ENCODE peak calls at places on chromosomes 6 and 20, in six cellular contexts. One of them, this sample, is unnamed. For H3K36me3 and H3K27me3, the result is how much of the 10 kb centered on the place peaks cover.

GRCh38 chr6:150201791-150202329 is 59.0 kb downstream of the PPP1R14C start:
- DNase-seq in GM23248: no peak
- DNase-seq in stomach: no peak
- DNase-seq in lower lobe of right lung: no peak
- DNase-seq in lung: no peak
- DNase-seq in brain microvascular endothelial cell: no peak
- DNase-seq in this sample: no peak

GRCh38 chr6:5763407-5763806 is 243.3 kb downstream of the NRN1 start:
- DNase-seq in GM23248: peak
- DNase-seq in stomach: no peak
- DNase-seq in lower lobe of right lung: no peak
- DNase-seq in lung: no peak
- DNase-seq in brain microvascular endothelial cell: no peak
- DNase-seq in this sample: no peak

GRCh38 chr20:48286571-48287551 is 501.6 kb upstream of the SULF2 start:
- DNase-seq in GM23248: peak
- DNase-seq in stomach: no peak
- DNase-seq in lower lobe of right lung: no peak
- DNase-seq in lung: no peak
- DNase-seq in brain microvascular endothelial cell: no peak
- DNase-seq in this sample: no peak

GRCh38 chr6:155174576-155175174 is 89.1 kb upstream of the CLDN20 start:
- DNase-seq in GM23248: peak
- DNase-seq in stomach: peak
- DNase-seq in lower lobe of right lung: no peak
- DNase-seq in lung: peak
- DNase-seq in brain microvascular endothelial cell: peak
- DNase-seq in this sample: peak

GRCh38 chr6:45419574-45420082 is 41.9 kb upstream of the SUPT3H start:
- DNase-seq in GM23248: no peak
- DNase-seq in stomach: peak
- DNase-seq in lower lobe of right lung: peak
- DNase-seq in lung: peak
- DNase-seq in brain microvascular endothelial cell: peak
- DNase-seq in this sample: no peak

GRCh38 chr6:147166360-147166944 is 37.8 kb upstream of the STXBP5 start:
- DNase-seq in GM23248: no peak
- DNase-seq in stomach: no peak
- DNase-seq in lower lobe of right lung: no peak
- DNase-seq in lung: no peak
- DNase-seq in brain microvascular endothelial cell: peak
- DNase-seq in this sample: no peak

GRCh38 chr20:53757472-53757913 is 163.9 kb upstream of the ZNF217 start:
- DNase-seq in GM23248: no peak
- DNase-seq in stomach: no peak
- DNase-seq in lower lobe of right lung: no peak
- DNase-seq in lung: no peak
- DNase-seq in brain microvascular endothelial cell: no peak
- DNase-seq in this sample: no peak

GRCh38 chr20:364905-365794 is 15.4 kb upstream of the TRIB3 start:
- DNase-seq in GM23248: peak
- DNase-seq in stomach: no peak
- DNase-seq in lower lobe of right lung: no peak
- DNase-seq in lung: no peak
- DNase-seq in brain microvascular endothelial cell: peak
- DNase-seq in this sample: no peak

GRCh38 chr20:25378189-25378883 is 12.3 kb downstream of the ABHD12 start:
- DNase-seq in GM23248: no peak
- DNase-seq in stomach: no peak
- DNase-seq in lower lobe of right lung: no peak
- DNase-seq in lung: no peak
- DNase-seq in brain microvascular endothelial cell: no peak
- DNase-seq in this sample: no peak

GRCh38 chr6:108561742-108562502 is 1.2 kb downstream of the FOXO3 start:
- DNase-seq in GM23248: peak
- DNase-seq in stomach: no peak
- DNase-seq in lower lobe of right lung: peak
- DNase-seq in lung: peak
- DNase-seq in brain microvascular endothelial cell: no peak
- DNase-seq in this sample: no peak

GRCh38 chr6:15464211-15464725 is 198.6 kb downstream of the DTNBP1 start:
- DNase-seq in GM23248: no peak
- DNase-seq in stomach: peak
- DNase-seq in lower lobe of right lung: no peak
- DNase-seq in lung: no peak
- DNase-seq in brain microvascular endothelial cell: no peak
- DNase-seq in this sample: no peak

GRCh38 chr6:118042855-118043254 is 135.8 kb downstream of the SLC35F1 start:
- DNase-seq in GM23248: no peak
- DNase-seq in stomach: no peak
- DNase-seq in lower lobe of right lung: no peak
- DNase-seq in lung: no peak
- DNase-seq in brain microvascular endothelial cell: no peak
- DNase-seq in this sample: no peak

GRCh38 chr6:117136702-117137101 is 128.7 kb upstream of the VGLL2 start:
- DNase-seq in GM23248: no peak
- DNase-seq in stomach: no peak
- DNase-seq in lower lobe of right lung: no peak
- DNase-seq in lung: no peak
- DNase-seq in brain microvascular endothelial cell: no peak
- DNase-seq in this sample: no peak

GRCh38 chr6:152118678-152119077 is 311.2 kb downstream of the ESR1 start:
- DNase-seq in GM23248: no peak
- DNase-seq in stomach: no peak
- DNase-seq in lower lobe of right lung: no peak
- DNase-seq in lung: no peak
- DNase-seq in brain microvascular endothelial cell: no peak
- DNase-seq in this sample: no peak

GRCh38 chr6:38783436-38784228 is 68.5 kb downstream of the DNAH8 start:
- DNase-seq in GM23248: no peak
- DNase-seq in stomach: no peak
- DNase-seq in lower lobe of right lung: no peak
- DNase-seq in lung: no peak
- DNase-seq in brain microvascular endothelial cell: no peak
- DNase-seq in this sample: no peak

GRCh38 chr6:128098000-128098581 is 197.2 kb upstream of the THEMIS start:
- DNase-seq in GM23248: peak
- DNase-seq in stomach: no peak
- DNase-seq in lower lobe of right lung: no peak
- DNase-seq in lung: no peak
- DNase-seq in brain microvascular endothelial cell: no peak
- DNase-seq in this sample: no peak

GRCh38 chr6:45619994-45620471 is 242.3 kb upstream of the SUPT3H start:
- DNase-seq in GM23248: peak
- DNase-seq in stomach: no peak
- DNase-seq in lower lobe of right lung: no peak
- DNase-seq in lung: peak
- DNase-seq in brain microvascular endothelial cell: peak
- DNase-seq in this sample: no peak

GRCh38 chr20:32670773-32671455 is 2.8 kb downstream of the C20orf203 start:
- DNase-seq in GM23248: no peak
- DNase-seq in stomach: no peak
- DNase-seq in lower lobe of right lung: no peak
- DNase-seq in lung: no peak
- DNase-seq in brain microvascular endothelial cell: no peak
- DNase-seq in this sample: no peak

GRCh38 chr20:61830956-61831355 is 234.7 kb downstream of the TAF4 start:
- DNase-seq in GM23248: no peak
- DNase-seq in stomach: no peak
- DNase-seq in lower lobe of right lung: peak
- DNase-seq in lung: no peak
- DNase-seq in brain microvascular endothelial cell: no peak
- DNase-seq in this sample: no peak

GRCh38 chr20:34043025-34043424 is 49.3 kb downstream of the RALY start:
- DNase-seq in GM23248: no peak
- DNase-seq in stomach: no peak
- DNase-seq in lower lobe of right lung: no peak
- DNase-seq in lung: no peak
- DNase-seq in brain microvascular endothelial cell: no peak
- DNase-seq in this sample: no peak

GRCh38 chr6:170372380-170373325 is 66.1 kb downstream of the FAM120B start:
- DNase-seq in GM23248: no peak
- DNase-seq in stomach: no peak
- DNase-seq in lower lobe of right lung: no peak
- DNase-seq in lung: no peak
- DNase-seq in brain microvascular endothelial cell: no peak
- DNase-seq in this sample: no peak

GRCh38 chr6:10583509-10583908 is 62.4 kb downstream of the GCNT2 start:
- DNase-seq in GM23248: no peak
- DNase-seq in stomach: no peak
- DNase-seq in lower lobe of right lung: no peak
- DNase-seq in lung: no peak
- DNase-seq in brain microvascular endothelial cell: no peak
- DNase-seq in this sample: no peak

GRCh38 chr6:85792278-85792677 is 149.6 kb upstream of the SYNCRIP start:
- DNase-seq in GM23248: peak
- DNase-seq in stomach: no peak
- DNase-seq in lower lobe of right lung: no peak
- DNase-seq in lung: no peak
- DNase-seq in brain microvascular endothelial cell: no peak
- DNase-seq in this sample: no peak

GRCh38 chr20:55375920-55376319 is 629.4 kb downstream of the CBLN4 start:
- DNase-seq in GM23248: no peak
- DNase-seq in stomach: no peak
- DNase-seq in lower lobe of right lung: no peak
- DNase-seq in lung: no peak
- DNase-seq in brain microvascular endothelial cell: no peak
- DNase-seq in this sample: no peak

GRCh38 chr6:158660331-158660730 is 10.5 kb downstream of the SYTL3 start:
- DNase-seq in GM23248: peak
- DNase-seq in stomach: peak
- DNase-seq in lower lobe of right lung: peak
- DNase-seq in lung: no peak
- DNase-seq in brain microvascular endothelial cell: no peak
- DNase-seq in this sample: no peak

GRCh38 chr6:18400831-18401446 is 13.8 kb downstream of the RNF144B start:
- DNase-seq in GM23248: peak
- DNase-seq in stomach: no peak
- DNase-seq in lower lobe of right lung: no peak
- DNase-seq in lung: no peak
- DNase-seq in brain microvascular endothelial cell: peak
- DNase-seq in this sample: no peak

DNA sequence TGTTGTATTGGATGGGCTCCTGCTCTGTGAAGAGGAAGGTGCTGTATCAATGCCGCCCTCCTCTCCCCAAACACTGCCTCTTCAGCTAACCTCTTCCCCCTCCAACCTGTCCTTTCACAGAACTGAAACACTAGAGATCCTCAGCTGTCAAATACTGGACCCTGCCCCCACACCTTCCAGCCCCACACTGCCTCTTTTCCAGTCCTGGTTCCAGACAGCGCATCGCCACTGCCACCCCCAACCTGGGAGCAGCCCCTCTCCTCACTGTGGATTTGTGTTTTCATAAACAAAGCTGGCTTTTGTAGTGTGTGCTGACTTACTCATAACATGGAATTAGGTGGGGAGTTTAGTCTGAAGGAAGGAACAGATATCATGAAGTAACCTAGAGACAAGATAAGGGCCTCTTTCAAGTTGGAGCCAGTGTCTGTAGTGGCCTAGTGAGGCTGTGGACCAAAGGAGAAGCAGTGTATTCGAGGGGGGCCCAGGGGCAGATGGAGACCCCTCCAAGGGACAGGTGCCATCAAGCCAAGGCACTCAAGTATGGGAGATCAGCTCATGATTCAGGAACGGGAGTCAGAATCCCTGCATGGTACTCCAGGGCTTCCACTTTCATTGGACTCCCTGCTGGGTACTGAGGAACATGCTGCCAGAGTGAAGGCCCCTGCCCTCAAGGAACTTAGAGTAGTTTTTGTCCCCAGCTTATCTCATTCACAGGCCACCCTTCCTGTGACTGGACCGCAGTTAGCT is 2.1 kb downstream of the SCUBE3 start:
- DNase-seq in GM23248: peak
- DNase-seq in stomach: no peak
- DNase-seq in lower lobe of right lung: no peak
- DNase-seq in lung: no peak
- DNase-seq in brain microvascular endothelial cell: no peak
- DNase-seq in this sample: no peak
- H3K4me3 ChIP-seq in GM23248: peak
- H3K4me3 ChIP-seq in stomach: no peak
- H3K4me3 ChIP-seq in lower lobe of right lung: no peak
- H3K4me3 ChIP-seq in lung: no peak
- H3K4me3 ChIP-seq in brain microvascular endothelial cell: peak
- H3K4me3 ChIP-seq in this sample: no peak

GRCh38 chr6:36302227-36302976 is 32.5 kb downstream of the PNPLA1 start:
- DNase-seq in GM23248: peak
- DNase-seq in stomach: peak
- DNase-seq in lower lobe of right lung: peak
- DNase-seq in lung: peak
- DNase-seq in brain microvascular endothelial cell: peak
- DNase-seq in this sample: peak
- H3K36me3 ChIP-seq in GM23248: under half
- H3K36me3 ChIP-seq in stomach: under half
- H3K36me3 ChIP-seq in lower lobe of right lung: under half
- H3K36me3 ChIP-seq in lung: under half
- H3K36me3 ChIP-seq in brain microvascular endothelial cell: under half
- H3K36me3 ChIP-seq in this sample: under half

DNA sequence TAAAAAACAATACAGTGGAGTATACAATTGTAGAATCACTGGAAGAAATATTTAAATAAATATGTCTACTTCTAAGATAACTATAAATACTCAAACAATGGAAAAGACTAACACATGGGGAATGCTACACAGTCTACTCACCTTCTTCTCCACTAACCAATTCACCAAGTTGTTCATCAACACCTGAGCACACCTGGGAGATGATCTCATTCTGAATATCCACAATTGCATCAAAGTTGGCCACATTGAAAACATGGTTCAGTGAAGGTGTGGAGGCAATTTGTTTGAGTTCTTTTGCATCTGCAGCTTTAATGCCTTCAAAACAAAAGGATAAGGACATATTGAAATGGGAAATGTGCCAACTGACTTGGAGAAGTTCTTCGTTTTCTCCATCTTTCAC is 17.6 kb downstream of the COL12A1 start:
- DNase-seq in GM23248: no peak
- DNase-seq in stomach: no peak
- DNase-seq in lower lobe of right lung: no peak
- DNase-seq in lung: no peak
- DNase-seq in brain microvascular endothelial cell: no peak
- DNase-seq in this sample: no peak
- H3K27me3 ChIP-seq in GM23248: under half
- H3K27me3 ChIP-seq in stomach: under half
- H3K27me3 ChIP-seq in lower lobe of right lung: under half
- H3K27me3 ChIP-seq in lung: under half
- H3K27me3 ChIP-seq in brain microvascular endothelial cell: under half
- H3K27me3 ChIP-seq in this sample: under half

DNA sequence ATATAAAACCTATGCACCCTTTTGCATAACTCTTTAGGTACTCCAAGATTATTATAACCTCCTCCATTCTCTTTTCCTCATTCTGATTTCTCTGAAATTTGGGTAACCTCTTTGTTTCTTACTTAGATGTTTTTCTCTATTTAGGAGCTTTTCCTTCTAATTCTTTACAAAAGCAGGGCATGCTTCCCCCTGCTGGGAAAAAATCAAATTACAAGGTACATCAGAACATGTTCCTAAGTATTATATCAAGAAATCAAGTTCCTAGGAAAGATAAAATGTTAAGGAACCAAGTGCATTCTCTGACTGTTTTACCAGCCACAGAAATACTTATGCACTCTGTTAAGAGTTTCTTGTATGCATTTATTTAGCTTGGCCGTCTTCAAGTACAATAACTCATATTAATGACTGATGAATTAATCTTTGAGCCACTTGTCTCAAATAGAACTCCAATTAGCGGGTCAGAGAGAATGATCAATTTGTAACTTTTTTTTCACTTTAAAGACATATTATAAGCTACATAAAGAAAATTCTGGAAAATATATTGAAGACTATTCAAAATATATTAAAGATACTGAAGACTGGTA is 2.1 kb downstream of the KHDRBS2 start:
- DNase-seq in GM23248: peak
- DNase-seq in stomach: no peak
- DNase-seq in lower lobe of right lung: no peak
- DNase-seq in lung: no peak
- DNase-seq in brain microvascular endothelial cell: peak
- DNase-seq in this sample: no peak
- H3K4me3 ChIP-seq in GM23248: no peak
- H3K4me3 ChIP-seq in stomach: no peak
- H3K4me3 ChIP-seq in lower lobe of right lung: peak
- H3K4me3 ChIP-seq in lung: no peak
- H3K4me3 ChIP-seq in brain microvascular endothelial cell: no peak
- H3K4me3 ChIP-seq in this sample: no peak